ENCODE peak calls at places on chromosomes 13 and 19, in four cellular contexts. I, K, O and S are unnamed samples.

GRCh38 chr13:32917504-32917903 is 98.7 kb upstream of the KL start:
- DNase-seq in K (no peak), I (no peak), O (peak; percentile 33), S (no peak)

GRCh38 chr13:110869805-110870706 is 44.8 kb downstream of the ANKRD10 start:
- DNase-seq in I (peak; percentile 58), O (no peak), K (peak; percentile 89), S (peak; percentile 96)

GRCh38 chr13:35496761-35497386 is 20.4 kb upstream of the MAB21L1 start:
- DNase-seq in K (no peak), I (no peak), O (no peak), S (no peak)

GRCh38 chr19:58519087-58519354 is 589 bp downstream of the ZBTB45 start:
- DNase-seq in K (peak; percentile 73), O (no peak), I (peak; percentile 88), S (peak; percentile 85)

GRCh38 chr19:55528030-55528801 is 8.7 kb downstream of the SBK2 start:
- DNase-seq in O (no peak), K (peak; percentile 30), I (peak; percentile 90), S (no peak)

GRCh38 chr13:22220186-22221160 is 549.6 kb downstream of the FGF9 start:
- DNase-seq in I (peak; percentile 9), K (no peak), O (no peak), S (no peak)

GRCh38 chr13:71590654-71591148 is 276.3 kb downstream of the DACH1 start:
- DNase-seq in K (no peak), O (no peak), I (no peak), S (no peak)

GRCh38 chr13:97255515-97255999 is 33.4 kb downstream of the MBNL2 start:
- DNase-seq in O (no peak), K (no peak), I (no peak), S (peak; percentile 11)

GRCh38 chr19:12834976-12835757 is 788 bp upstream of the RTBDN start:
- DNase-seq in I (peak; percentile 85), K (no peak), O (no peak), S (no peak)

GRCh38 chr13:92345627-92346026 is 881.0 kb upstream of the GPC6 start:
- DNase-seq in K (no peak), I (no peak), O (no peak), S (no peak)

DNA sequence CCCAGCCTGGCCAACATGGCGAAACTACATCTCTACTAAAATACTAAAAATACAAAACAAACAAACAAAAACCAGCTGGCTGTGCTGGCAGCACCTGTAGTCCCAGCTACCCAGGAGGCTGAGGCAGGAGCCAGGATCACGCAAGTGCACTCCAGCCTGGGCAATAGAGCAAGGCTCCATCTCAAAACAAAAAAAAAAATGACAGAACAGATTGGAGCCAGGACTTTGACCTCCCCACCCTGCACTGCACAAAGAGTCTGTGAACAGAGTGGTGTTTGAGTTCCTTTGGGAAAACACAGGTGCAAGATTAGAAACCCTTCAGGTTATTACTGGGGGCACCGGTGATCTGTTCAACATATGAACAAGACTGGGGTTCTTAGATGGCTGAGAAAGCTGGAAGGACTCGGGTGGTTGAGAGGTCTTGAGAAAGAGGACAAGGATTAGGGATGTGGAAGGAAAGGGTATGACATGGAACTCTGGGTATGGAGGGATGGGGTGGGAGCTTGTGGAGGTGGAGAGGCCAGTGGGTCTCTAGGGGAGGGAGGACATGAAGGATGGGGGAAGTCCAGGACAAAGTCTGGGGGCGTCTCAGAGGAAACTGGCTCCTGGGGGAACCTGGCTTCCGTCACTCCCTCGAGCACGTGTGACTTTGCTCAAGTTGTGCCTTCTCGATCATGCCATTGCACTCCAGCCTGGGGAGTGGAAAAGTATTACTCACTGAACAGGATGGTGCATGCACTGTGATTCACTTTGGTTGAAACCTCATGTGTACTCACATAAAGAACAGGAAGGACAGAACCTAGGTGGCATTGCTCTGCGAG is 25.9 kb downstream of the RCN3 start:
- DNase-seq in O (no peak), I (no peak), K (peak; percentile 79), S (no peak)
- TF ChIP-seq PBX3 in O (no peak), I (no peak), K (no peak), S (no peak)

DNA sequence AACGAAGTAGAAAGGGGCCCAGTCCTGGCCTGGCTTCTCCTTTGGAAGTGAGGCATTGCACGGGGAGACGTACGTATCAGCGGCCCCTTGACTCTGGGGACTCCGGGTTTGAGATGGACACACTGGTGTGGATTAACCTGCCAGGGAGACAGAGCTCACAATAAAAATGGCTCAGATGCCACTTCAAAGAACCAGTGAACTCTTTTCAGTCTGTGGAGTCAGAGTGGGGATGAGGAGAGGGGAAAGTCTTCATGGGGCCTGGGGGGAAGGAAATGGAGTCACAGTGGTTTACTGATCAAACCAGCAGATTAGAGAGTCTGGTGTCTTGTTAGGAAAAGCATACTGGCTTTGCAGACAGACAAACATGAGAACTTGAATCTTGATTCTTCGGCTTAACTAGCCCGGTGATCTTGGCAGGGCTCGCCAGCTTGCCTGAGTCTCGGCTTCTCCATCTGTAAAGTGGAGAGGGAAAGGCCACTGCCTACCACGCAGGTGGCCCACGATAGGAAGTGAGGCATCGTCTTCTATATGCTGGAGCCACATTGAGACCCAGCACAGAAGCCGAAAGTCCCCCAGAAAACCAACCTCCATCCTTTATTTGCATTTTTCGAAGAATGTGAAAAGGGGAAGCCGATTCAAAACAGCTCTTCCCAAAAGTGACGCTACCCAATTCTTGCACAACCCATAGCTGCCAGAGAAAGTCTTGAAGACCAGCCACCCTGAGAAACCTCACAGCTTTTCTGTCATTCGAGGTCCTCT is at the start of gene FFAR1:
- DNase-seq in I (no peak), O (peak; percentile 96), K (no peak), S (no peak)
- TF ChIP-seq PBX3 in I (no peak), O (no peak), K (no peak), S (no peak)

DNA sequence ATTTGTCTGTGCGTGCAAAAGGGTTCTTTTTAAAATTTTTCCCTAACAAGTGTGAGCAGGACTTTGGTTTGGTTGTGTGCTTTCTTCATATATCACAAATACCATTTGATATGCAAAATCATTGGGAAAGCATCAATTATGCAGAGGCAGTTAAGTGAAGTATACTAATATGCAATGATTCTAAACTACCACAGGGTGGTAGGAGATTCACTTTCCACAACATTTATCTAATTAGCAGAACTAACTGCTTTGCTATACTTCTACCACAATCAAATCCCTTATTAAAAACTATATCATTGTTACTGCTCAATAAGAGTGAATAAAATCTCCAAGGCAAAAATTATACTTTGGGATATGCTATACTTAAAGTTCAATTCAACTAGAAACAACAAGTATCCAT is 2738.9 kb upstream of the PCDH20 start:
- DNase-seq in K (no peak), I (peak; percentile 4), O (no peak), S (no peak)
- TF ChIP-seq PBX3 in K (no peak), I (no peak), O (no peak), S (no peak)

GRCh38 chr13:50318887-50319286 is 303.6 kb downstream of the KCNRG start:
- DNase-seq in I (no peak), K (no peak), O (no peak), S (no peak)
- TF ChIP-seq PBX3 in I (no peak), K (no peak), O (no peak), S (no peak)

GRCh38 chr13:73275163-73275562 is 216.4 kb downstream of the KLF5 start:
- DNase-seq in K (no peak), O (no peak), I (no peak), S (no peak)

GRCh38 chr13:73272831-73273230 is 214.0 kb downstream of the KLF5 start:
- DNase-seq in I (no peak), K (no peak), O (no peak), S (no peak)

GRCh38 chr13:73273276-73273675 is 214.5 kb downstream of the KLF5 start:
- DNase-seq in O (no peak), I (no peak), K (no peak), S (no peak)

GRCh38 chr13:73274147-73274546 is 215.3 kb downstream of the KLF5 start:
- DNase-seq in O (no peak), K (no peak), I (no peak), S (no peak)

DNA sequence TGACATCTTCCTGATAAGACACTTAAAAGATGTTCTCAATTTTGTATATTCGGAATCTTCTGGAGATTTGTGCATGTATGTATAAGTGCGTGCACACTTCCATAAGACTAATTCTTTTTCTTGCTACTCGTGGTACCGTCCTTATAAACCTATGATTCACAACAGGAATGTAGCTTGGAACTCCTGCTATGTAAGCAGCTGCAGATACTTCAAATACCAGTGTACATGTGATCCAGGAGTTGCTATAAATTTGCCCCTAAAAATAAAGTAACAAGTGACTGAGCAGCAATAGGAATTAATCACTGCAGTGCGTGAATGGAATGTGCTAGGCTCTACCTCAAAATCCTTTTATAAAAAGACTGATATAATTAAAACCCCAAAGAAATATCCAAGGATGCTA is 214.9 kb downstream of the KLF5 start:
- DNase-seq in O (no peak), K (no peak), I (no peak), S (peak; percentile 15)
- TF ChIP-seq PBX3 in O (no peak), K (no peak), I (peak; percentile 24), S (no peak)

GRCh38 chr19:18763674-18764590 is 27.2 kb downstream of the COMP start:
- DNase-seq in K (no peak), I (peak; percentile 88), O (no peak), S (no peak)
- TF ChIP-seq PBX3 in K (no peak), I (peak; percentile 82), O (no peak), S (no peak)

GRCh38 chr19:4077011-4077382 is 10.3 kb upstream of the ZBTB7A start:
- DNase-seq in K (no peak), O (no peak), I (no peak), S (no peak)

GRCh38 chr19:4075373-4075772 is 8.7 kb upstream of the ZBTB7A start:
- DNase-seq in I (no peak), K (no peak), O (no peak), S (no peak)

GRCh38 chr19:4080473-4080872 is 13.8 kb upstream of the ZBTB7A start:
- DNase-seq in I (no peak), O (no peak), K (no peak), S (no peak)

GRCh38 chr19:4081441-4082129 is 14.9 kb upstream of the ZBTB7A start:
- DNase-seq in O (no peak), K (no peak), I (no peak), S (no peak)

DNA sequence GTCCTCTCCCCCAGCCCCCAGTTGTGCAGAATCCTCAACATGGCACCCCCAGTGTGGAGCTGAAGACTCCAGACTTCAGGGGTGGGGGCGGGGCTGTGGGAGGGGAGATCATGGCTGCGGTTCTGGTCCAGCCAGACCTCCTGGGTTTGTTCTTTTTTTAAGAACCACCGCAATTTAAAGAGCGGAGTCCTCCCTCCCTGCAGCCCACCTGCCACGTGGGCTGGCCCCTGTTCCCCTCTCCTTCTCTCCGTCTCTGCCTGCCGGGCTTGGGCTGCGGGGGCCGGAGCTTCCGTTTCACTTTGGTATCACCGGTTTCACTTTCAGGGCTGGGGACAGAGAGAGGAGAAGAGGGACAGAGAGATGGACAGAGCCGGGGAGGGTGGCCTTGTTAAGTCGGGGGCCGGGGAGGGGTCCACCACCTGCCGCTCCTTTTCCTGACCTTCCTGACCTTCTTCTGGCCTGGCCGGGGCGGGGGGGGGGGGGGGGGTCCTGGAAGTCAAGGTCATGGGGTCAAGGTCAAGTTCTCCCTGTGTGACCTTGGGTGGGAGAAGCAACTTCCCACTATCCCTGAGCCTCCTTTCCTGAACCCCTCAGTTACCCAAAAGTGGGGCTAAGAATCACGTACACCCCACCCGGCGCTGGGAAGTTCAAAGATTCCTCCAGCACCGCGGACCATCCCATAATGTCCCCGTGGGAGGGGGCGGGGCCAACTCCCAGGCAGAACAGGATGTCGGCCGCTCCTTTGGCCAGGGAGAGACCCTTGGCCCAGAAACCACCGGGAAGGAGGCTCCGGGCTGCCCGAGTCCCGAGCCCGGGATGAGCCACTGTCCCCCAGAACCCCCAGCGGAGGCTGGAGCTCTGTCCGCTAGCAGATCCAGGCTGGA is 11.3 kb upstream of the ZBTB7A start:
- DNase-seq in I (no peak), O (no peak), K (no peak), S (no peak)
- TF ChIP-seq PBX3 in I (no peak), O (no peak), K (no peak), S (no peak)